ENCODE peak calls at places on chromosomes 2 and 18, in four cellular contexts. K is mammary epithelial cell, U is DND-41, I is GM23248. Y is an unnamed sample.

GRCh38 chr2:240589381-240589780 is 2.8 kb downstream of the CAPN10 start:
- DNase-seq in K (no peak), U (no peak), I (no peak), Y (no peak)

GRCh38 chr18:3604626-3605408 is 154.8 kb downstream of the TGIF1 start:
- DNase-seq in K (peak), U (peak), I (peak), Y (peak)

GRCh38 chr2:161946489-161947107 is 127.4 kb downstream of the DPP4 start:
- DNase-seq in K (peak), U (peak), I (peak), Y (peak)

GRCh38 chr2:222842517-222843174 is 18.2 kb upstream of the ACSL3 start:
- DNase-seq in K (peak), U (no peak), I (peak), Y (no peak)

GRCh38 chr18:25005602-25006375 is 346.2 kb downstream of the ZNF521 start:
- DNase-seq in K (peak), U (no peak), I (peak), Y (no peak)

GRCh38 chr2:6580982-6581381 is 284.7 kb downstream of the CMPK2 start:
- DNase-seq in K (no peak), U (no peak), I (peak), Y (no peak)

GRCh38 chr2:96489673-96490072 is 15.5 kb downstream of the NEURL3 start:
- DNase-seq in K (no peak), U (no peak), I (no peak), Y (no peak)

GRCh38 chr2:3611136-3611535 is 16.2 kb downstream of the COLEC11 start:
- DNase-seq in K (no peak), U (no peak), I (no peak), Y (peak)

GRCh38 chr2:59935005-59935404 is 618.4 kb downstream of the BCL11A start:
- DNase-seq in K (no peak), U (no peak), I (no peak), Y (no peak)

GRCh38 chr18:43587538-43588153 is 310.4 kb upstream of the SYT4 start:
- DNase-seq in K (peak), U (no peak), I (peak), Y (peak)

GRCh38 chr2:180478883-180479282 is 471.8 kb upstream of the CWC22 start:
- DNase-seq in K (no peak), U (no peak), I (no peak), Y (no peak)

GRCh38 chr2:236865052-236865451 is 220.6 kb upstream of the COPS8 start:
- DNase-seq in K (no peak), U (no peak), I (no peak), Y (no peak)

GRCh38 chr18:47930086-47930843 is at the start of gene SMAD2:
- DNase-seq in K (peak), U (peak), I (peak), Y (peak)

GRCh38 chr2:45808294-45808693 is 156.8 kb downstream of the PRKCE start:
- DNase-seq in K (no peak), U (no peak), I (no peak), Y (no peak)

GRCh38 chr2:172096661-172097547 is 5.8 kb downstream of the DLX2 start:
- DNase-seq in K (peak), U (peak), I (peak), Y (peak)
- TF ChIP-seq EZH2 in K (no peak), U (peak), I (no peak), Y (peak)

GRCh38 chr18:46719388-46719787 is 37.5 kb downstream of the ST8SIA5 start:
- DNase-seq in K (no peak), U (no peak), I (peak), Y (no peak)

GRCh38 chr18:46720521-46720920 is 36.3 kb downstream of the ST8SIA5 start:
- DNase-seq in K (no peak), U (no peak), I (peak), Y (no peak)

GRCh38 chr18:46721331-46721730 is 35.5 kb downstream of the ST8SIA5 start:
- DNase-seq in K (no peak), U (no peak), I (no peak), Y (no peak)

GRCh38 chr18:46718501-46719341 is 38.1 kb downstream of the ST8SIA5 start:
- DNase-seq in K (peak), U (no peak), I (peak), Y (no peak)

GRCh38 chr18:46720092-46720491 is 36.8 kb downstream of the ST8SIA5 start:
- DNase-seq in K (no peak), U (no peak), I (no peak), Y (no peak)
- H3K4me3 ChIP-seq in K (no peak), U (no peak), I (no peak), Y (no peak)

DNA sequence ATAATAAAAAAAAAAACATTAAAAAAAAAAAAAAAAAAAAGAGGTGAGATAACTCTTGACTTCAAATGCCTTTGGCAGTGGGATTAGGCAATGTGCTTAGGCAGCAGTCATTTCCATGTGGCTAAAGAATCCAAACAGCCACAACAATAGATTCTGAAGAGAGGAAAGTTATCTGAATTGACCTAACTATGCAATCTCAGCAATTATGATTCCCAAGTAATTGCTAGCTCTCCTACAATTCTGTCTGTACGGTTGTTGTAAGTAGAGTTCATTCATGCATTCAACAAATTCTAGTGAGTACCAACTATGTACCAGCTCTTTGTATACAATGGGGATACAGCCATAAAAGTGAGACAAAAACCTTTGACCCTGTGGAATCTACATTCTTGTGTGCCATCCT is 3.6 kb downstream of the SRD5A2 start:
- DNase-seq in K (no peak), U (no peak), I (no peak), Y (no peak)
- H3K9ac ChIP-seq in K (no peak), U (no peak), I (no peak), Y (no peak)

GRCh38 chr2:10080536-10081304 is 509 bp upstream of the CYS1 start:
- DNase-seq in K (no peak), U (peak), I (no peak), Y (peak)

GRCh38 chr2:10078001-10078400 is 2.2 kb downstream of the CYS1 start:
- DNase-seq in K (no peak), U (no peak), I (no peak), Y (no peak)

GRCh38 chr2:10079931-10080535 is at the start of gene CYS1:
- DNase-seq in K (no peak), U (no peak), I (peak), Y (peak)

GRCh38 chr2:10078704-10079191 is 1.5 kb downstream of the CYS1 start:
- DNase-seq in K (no peak), U (no peak), I (no peak), Y (no peak)

DNA sequence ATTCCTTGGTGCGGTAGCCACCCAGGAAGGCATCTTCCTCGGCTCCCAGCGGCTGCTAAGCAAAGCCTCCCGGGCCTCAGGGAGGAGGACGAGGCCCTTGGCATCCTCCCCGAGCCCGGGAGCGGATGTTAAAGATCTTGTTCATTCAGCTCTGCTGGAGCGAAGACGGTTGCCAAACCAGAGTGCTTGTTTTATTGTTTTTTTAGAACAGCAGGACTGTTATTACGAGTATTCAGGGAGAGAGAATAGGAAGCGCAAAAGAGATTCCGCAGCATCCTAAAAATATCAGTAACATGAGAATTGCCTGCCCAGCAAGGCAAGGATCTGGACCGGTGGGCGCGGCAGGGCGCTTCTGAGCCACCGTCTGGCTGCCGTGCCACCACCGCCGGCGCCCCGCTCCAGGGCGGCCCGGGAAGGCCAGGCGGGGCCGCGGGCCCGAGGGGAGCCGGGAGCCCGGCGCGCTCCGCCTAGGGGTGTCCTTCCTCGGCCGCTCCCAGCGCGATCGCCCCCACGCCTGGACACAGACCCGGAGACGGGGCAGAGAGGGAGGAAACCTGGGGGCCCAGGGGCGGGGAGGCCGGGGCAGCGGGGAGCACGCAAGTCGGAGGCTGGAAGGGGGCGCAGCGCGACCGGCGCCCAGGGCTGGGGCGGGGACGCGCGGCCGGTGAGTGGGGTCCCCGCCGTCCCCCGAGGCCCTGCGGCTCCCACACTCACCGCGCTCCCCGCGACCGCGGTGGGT is 850 bp downstream of the CYS1 start:
- DNase-seq in K (peak), U (no peak), I (peak), Y (peak)
- TF ChIP-seq EZH2 in K (no peak), U (no peak), I (no peak), Y (peak)

GRCh38 chr2:15155959-15156574 is 405.1 kb downstream of the NBAS start:
- DNase-seq in K (no peak), U (no peak), I (no peak), Y (peak)
- H3K4me3 ChIP-seq in K (no peak), U (no peak), I (no peak), Y (no peak)

GRCh38 chr2:212831671-212832199 is 293.1 kb upstream of the ERBB4 start:
- DNase-seq in K (no peak), U (no peak), I (no peak), Y (no peak)
- H3K9ac ChIP-seq in K (no peak), U (no peak), I (no peak), Y (no peak)

GRCh38 chr2:232437130-232437620 is 18.8 kb upstream of the ALPI start:
- DNase-seq in K (no peak), U (no peak), I (no peak), Y (no peak)
- TF ChIP-seq EZH2 in K (no peak), U (no peak), I (no peak), Y (no peak)

GRCh38 chr2:190794466-190795184 is 86.0 kb upstream of the GLS start:
- DNase-seq in K (no peak), U (no peak), I (peak), Y (no peak)
- H3K4me3 ChIP-seq in K (no peak), U (no peak), I (no peak), Y (no peak)

GRCh38 chr2:33060405-33060804 is 113.7 kb downstream of the LTBP1 start:
- DNase-seq in K (no peak), U (no peak), I (no peak), Y (no peak)
- H3K9ac ChIP-seq in K (no peak), U (no peak), I (no peak), Y (no peak)